ENCODE peak calls at places on chromosome 13, in seven cellular contexts. One of them, this sample, is unnamed.

GRCh38 chr13:75145926-75146325 is 336.0 kb downstream of the TBC1D4 start:
- DNase-seq in foreskin fibroblast: peak
- DNase-seq in fibroblast of the aortic adventitia: peak
- DNase-seq in activated CD4-positive, alpha-beta memory T cell treated with anti-CD3 and anti-CD28 coated beads, Interleukin-2, amount 10 ng/mL, durations not matched to agents 7 days and 5 days: no peak
- DNase-seq in cardiac fibroblast: peak
- DNase-seq in immature natural killer cell: no peak
- DNase-seq in stimulated activated CD4-positive, alpha-beta T cell treated with anti-CD3 and anti-CD28 coated beads, TNF-alpha, amount 100 ng/mL, for 1 hour: no peak
- DNase-seq in this sample: no peak

GRCh38 chr13:110869805-110870706 is 44.8 kb downstream of the ANKRD10 start:
- DNase-seq in foreskin fibroblast: peak
- DNase-seq in fibroblast of the aortic adventitia: peak
- DNase-seq in stimulated activated CD4-positive, alpha-beta T cell treated with anti-CD3 and anti-CD28 coated beads, TNF-alpha, amount 100 ng/mL, for 1 hour: no peak
- DNase-seq in immature natural killer cell: peak
- DNase-seq in activated CD4-positive, alpha-beta memory T cell treated with anti-CD3 and anti-CD28 coated beads, Interleukin-2, amount 10 ng/mL, durations not matched to agents 7 days and 5 days: peak
- DNase-seq in cardiac fibroblast: peak
- DNase-seq in this sample: no peak

GRCh38 chr13:101267656-101268055 is 148.7 kb downstream of the NALCN start:
- DNase-seq in foreskin fibroblast: peak
- DNase-seq in immature natural killer cell: no peak
- DNase-seq in activated CD4-positive, alpha-beta memory T cell treated with anti-CD3 and anti-CD28 coated beads, Interleukin-2, amount 10 ng/mL, durations not matched to agents 7 days and 5 days: no peak
- DNase-seq in fibroblast of the aortic adventitia: peak
- DNase-seq in cardiac fibroblast: no peak
- DNase-seq in stimulated activated CD4-positive, alpha-beta T cell treated with anti-CD3 and anti-CD28 coated beads, TNF-alpha, amount 100 ng/mL, for 1 hour: no peak
- DNase-seq in this sample: no peak

GRCh38 chr13:113736258-113736731 is 22.7 kb upstream of the TMEM255B start:
- DNase-seq in cardiac fibroblast: no peak
- DNase-seq in activated CD4-positive, alpha-beta memory T cell treated with anti-CD3 and anti-CD28 coated beads, Interleukin-2, amount 10 ng/mL, durations not matched to agents 7 days and 5 days: no peak
- DNase-seq in immature natural killer cell: no peak
- DNase-seq in foreskin fibroblast: no peak
- DNase-seq in stimulated activated CD4-positive, alpha-beta T cell treated with anti-CD3 and anti-CD28 coated beads, TNF-alpha, amount 100 ng/mL, for 1 hour: no peak
- DNase-seq in fibroblast of the aortic adventitia: no peak
- DNase-seq in this sample: no peak

GRCh38 chr13:106161186-106161585 is 374.3 kb downstream of the EFNB2 start:
- DNase-seq in immature natural killer cell: no peak
- DNase-seq in fibroblast of the aortic adventitia: peak
- DNase-seq in foreskin fibroblast: no peak
- DNase-seq in cardiac fibroblast: peak
- DNase-seq in activated CD4-positive, alpha-beta memory T cell treated with anti-CD3 and anti-CD28 coated beads, Interleukin-2, amount 10 ng/mL, durations not matched to agents 7 days and 5 days: no peak
- DNase-seq in stimulated activated CD4-positive, alpha-beta T cell treated with anti-CD3 and anti-CD28 coated beads, TNF-alpha, amount 100 ng/mL, for 1 hour: no peak
- DNase-seq in this sample: no peak

GRCh38 chr13:113589251-113589960 is 4.9 kb downstream of the TFDP1 start:
- DNase-seq in activated CD4-positive, alpha-beta memory T cell treated with anti-CD3 and anti-CD28 coated beads, Interleukin-2, amount 10 ng/mL, durations not matched to agents 7 days and 5 days: no peak
- DNase-seq in cardiac fibroblast: no peak
- DNase-seq in immature natural killer cell: no peak
- DNase-seq in fibroblast of the aortic adventitia: no peak
- DNase-seq in stimulated activated CD4-positive, alpha-beta T cell treated with anti-CD3 and anti-CD28 coated beads, TNF-alpha, amount 100 ng/mL, for 1 hour: no peak
- DNase-seq in foreskin fibroblast: no peak
- DNase-seq in this sample: no peak

GRCh38 chr13:39692650-39693438 is 37.4 kb downstream of the COG6 start:
- DNase-seq in foreskin fibroblast: peak
- DNase-seq in immature natural killer cell: no peak
- DNase-seq in fibroblast of the aortic adventitia: peak
- DNase-seq in stimulated activated CD4-positive, alpha-beta T cell treated with anti-CD3 and anti-CD28 coated beads, TNF-alpha, amount 100 ng/mL, for 1 hour: no peak
- DNase-seq in activated CD4-positive, alpha-beta memory T cell treated with anti-CD3 and anti-CD28 coated beads, Interleukin-2, amount 10 ng/mL, durations not matched to agents 7 days and 5 days: no peak
- DNase-seq in cardiac fibroblast: peak
- DNase-seq in this sample: no peak

GRCh38 chr13:94351292-94352000 is 128.0 kb downstream of the DCT start:
- DNase-seq in cardiac fibroblast: peak
- DNase-seq in stimulated activated CD4-positive, alpha-beta T cell treated with anti-CD3 and anti-CD28 coated beads, TNF-alpha, amount 100 ng/mL, for 1 hour: no peak
- DNase-seq in foreskin fibroblast: peak
- DNase-seq in fibroblast of the aortic adventitia: peak
- DNase-seq in activated CD4-positive, alpha-beta memory T cell treated with anti-CD3 and anti-CD28 coated beads, Interleukin-2, amount 10 ng/mL, durations not matched to agents 7 days and 5 days: no peak
- DNase-seq in immature natural killer cell: peak
- DNase-seq in this sample: no peak

GRCh38 chr13:27976362-27977177 is 7.5 kb upstream of the CDX2 start:
- DNase-seq in cardiac fibroblast: no peak
- DNase-seq in stimulated activated CD4-positive, alpha-beta T cell treated with anti-CD3 and anti-CD28 coated beads, TNF-alpha, amount 100 ng/mL, for 1 hour: no peak
- DNase-seq in fibroblast of the aortic adventitia: no peak
- DNase-seq in immature natural killer cell: no peak
- DNase-seq in foreskin fibroblast: no peak
- DNase-seq in activated CD4-positive, alpha-beta memory T cell treated with anti-CD3 and anti-CD28 coated beads, Interleukin-2, amount 10 ng/mL, durations not matched to agents 7 days and 5 days: no peak
- DNase-seq in this sample: no peak

GRCh38 chr13:95707442-95708389 is 30.8 kb downstream of the DNAJC3 start:
- DNase-seq in foreskin fibroblast: no peak
- DNase-seq in cardiac fibroblast: no peak
- DNase-seq in immature natural killer cell: no peak
- DNase-seq in activated CD4-positive, alpha-beta memory T cell treated with anti-CD3 and anti-CD28 coated beads, Interleukin-2, amount 10 ng/mL, durations not matched to agents 7 days and 5 days: no peak
- DNase-seq in stimulated activated CD4-positive, alpha-beta T cell treated with anti-CD3 and anti-CD28 coated beads, TNF-alpha, amount 100 ng/mL, for 1 hour: no peak
- DNase-seq in fibroblast of the aortic adventitia: no peak
- DNase-seq in this sample: no peak

GRCh38 chr13:114101325-114101821 is 31.1 kb downstream of the RASA3 start:
- DNase-seq in fibroblast of the aortic adventitia: peak
- DNase-seq in immature natural killer cell: no peak
- DNase-seq in stimulated activated CD4-positive, alpha-beta T cell treated with anti-CD3 and anti-CD28 coated beads, TNF-alpha, amount 100 ng/mL, for 1 hour: no peak
- DNase-seq in foreskin fibroblast: peak
- DNase-seq in activated CD4-positive, alpha-beta memory T cell treated with anti-CD3 and anti-CD28 coated beads, Interleukin-2, amount 10 ng/mL, durations not matched to agents 7 days and 5 days: no peak
- DNase-seq in cardiac fibroblast: peak
- DNase-seq in this sample: no peak